ENCODE peak calls at places on chromosomes 1 and 21, in seven cellular contexts. G is endothelial cell; S is type B pancreatic cell; N is T-helper 2 cell; V is NCI-H1930; X is psoas muscle; L is stimulated activated CD4-positive, alpha-beta T cell treated with anti-CD3 and anti-CD28 coated beads, Interleukin-15, amount 100 ng/mL, for 1 hour. M is an unnamed sample.

GRCh38 chr1:236150291-236150940 is 8.1 kb downstream of the GPR137B start:
- DNase-seq in G (no peak), S (no peak), N (no peak), V (no peak), X (no peak), L (no peak), M (no peak)

GRCh38 chr1:228809621-228810313 is 74.5 kb downstream of the RHOU start:
- DNase-seq in G (no peak), S (no peak), N (no peak), V (no peak), X (no peak), L (no peak), M (no peak)

GRCh38 chr1:95154096-95154495 is 36.9 kb downstream of the TLCD4 start:
- DNase-seq in G (no peak), S (no peak), N (no peak), V (no peak), X (no peak), L (no peak), M (no peak)

GRCh38 chr1:194280463-194280862 is 1094.0 kb upstream of the B3GALT2 start:
- DNase-seq in G (no peak), S (no peak), N (no peak), V (no peak), X (no peak), L (no peak), M (no peak)

GRCh38 chr1:14718476-14718875 is 120.0 kb downstream of the KAZN start:
- DNase-seq in G (no peak), S (no peak), N (no peak), V (no peak), X (no peak), L (no peak), M (no peak)

GRCh38 chr1:68210027-68210426 is 22.3 kb downstream of the WLS start:
- DNase-seq in G (no peak), S (no peak), N (no peak), V (no peak), X (no peak), L (no peak), M (no peak)

GRCh38 chr21:32770514-32771133 is 931 bp downstream of the PAXBP1 start:
- DNase-seq in G (no peak), S (no peak), N (no peak), V (no peak), X (no peak), L (no peak), M (no peak)

GRCh38 chr1:6414443-6414844 is 5.3 kb downstream of the HES2 start:
- DNase-seq in G (peak), S (no peak), N (peak), V (no peak), X (no peak), L (peak), M (no peak)

GRCh38 chr1:34839526-34840305 is 19.8 kb downstream of the SMIM12 start:
- DNase-seq in G (no peak), S (no peak), N (no peak), V (no peak), X (no peak), L (no peak), M (no peak)

GRCh38 chr1:204410764-204411450 is 710 bp downstream of the PPP1R15B start:
- DNase-seq in G (peak), S (peak), N (no peak), V (no peak), X (peak), L (no peak), M (peak)

GRCh38 chr1:35835398-35835797 is 27.6 kb downstream of the AGO4 start:
- DNase-seq in G (no peak), S (no peak), N (no peak), V (no peak), X (no peak), L (no peak), M (no peak)

GRCh38 chr21:46205121-46205520 is 20.9 kb upstream of the SPATC1L start:
- DNase-seq in G (no peak), S (no peak), N (no peak), V (no peak), X (peak), L (no peak), M (no peak)

GRCh38 chr1:90568436-90568835 is 148.7 kb downstream of the BARHL2 start:
- DNase-seq in G (no peak), S (no peak), N (no peak), V (no peak), X (no peak), L (no peak), M (no peak)

GRCh38 chr1:159936284-159936904 is 9.0 kb downstream of the IGSF9 start:
- DNase-seq in G (peak), S (peak), N (peak), V (peak), X (peak), L (peak), M (peak)

GRCh38 chr1:153488731-153489130 is 28.3 kb upstream of the S100A7 start:
- DNase-seq in G (no peak), S (no peak), N (no peak), V (no peak), X (peak), L (no peak), M (no peak)

GRCh38 chr1:41672173-41672572 is 187.7 kb upstream of the EDN2 start:
- DNase-seq in G (no peak), S (no peak), N (no peak), V (no peak), X (no peak), L (no peak), M (no peak)

GRCh38 chr1:212237651-212238050 is 47.6 kb upstream of the PPP2R5A start:
- DNase-seq in G (no peak), S (no peak), N (no peak), V (no peak), X (no peak), L (no peak), M (no peak)

GRCh38 chr1:167938083-167938482 is 1.2 kb upstream of the MPC2 start:
- DNase-seq in G (no peak), S (no peak), N (no peak), V (no peak), X (no peak), L (no peak), M (no peak)

GRCh38 chr1:169091480-169091941 is 15.0 kb upstream of the ATP1B1 start:
- DNase-seq in G (no peak), S (no peak), N (no peak), V (no peak), X (no peak), L (no peak), M (no peak)

GRCh38 chr1:83024251-83024767 is 974.6 kb downstream of the TTLL7 start:
- DNase-seq in G (no peak), S (no peak), N (no peak), V (no peak), X (no peak), L (no peak), M (no peak)

GRCh38 chr1:17675681-17676243 is 79.4 kb upstream of the ACTL8 start:
- DNase-seq in G (no peak), S (no peak), N (no peak), V (no peak), X (no peak), L (no peak), M (no peak)

GRCh38 chr21:29453511-29453910 is 154.8 kb downstream of the BACH1 start:
- DNase-seq in G (no peak), S (no peak), N (no peak), V (no peak), X (no peak), L (no peak), M (no peak)

GRCh38 chr21:45970674-45971486 is 10.7 kb upstream of the COL6A1 start:
- DNase-seq in G (peak), S (peak), N (peak), V (peak), X (peak), L (peak), M (peak)

GRCh38 chr1:159826436-159827101 is at the start of gene SLAMF8:
- DNase-seq in G (no peak), S (no peak), N (no peak), V (no peak), X (peak), L (no peak), M (no peak)

GRCh38 chr1:24636661-24637357 is 6.3 kb upstream of the SRRM1 start:
- DNase-seq in G (no peak), S (no peak), N (no peak), V (no peak), X (no peak), L (no peak), M (no peak)

GRCh38 chr1:87942165-87942564 is 613.5 kb downstream of the LMO4 start:
- DNase-seq in G (no peak), S (no peak), N (no peak), V (no peak), X (no peak), L (no peak), M (no peak)

GRCh38 chr21:45942011-45942546 is 39.5 kb upstream of the COL6A1 start:
- DNase-seq in G (no peak), S (no peak), N (no peak), V (no peak), X (no peak), L (no peak), M (no peak)

GRCh38 chr1:234564035-234565029 is 45.6 kb downstream of the IRF2BP2 start:
- DNase-seq in G (no peak), S (peak), N (no peak), V (no peak), X (no peak), L (no peak), M (no peak)

GRCh38 chr1:83104558-83104957 is 894.4 kb downstream of the TTLL7 start:
- DNase-seq in G (no peak), S (no peak), N (no peak), V (no peak), X (no peak), L (no peak), M (no peak)

GRCh38 chr1:41943717-41944116 is 25.0 kb upstream of the HIVEP3 start:
- DNase-seq in G (no peak), S (no peak), N (no peak), V (no peak), X (no peak), L (no peak), M (no peak)

GRCh38 chr1:207893737-207894582 is 17.0 kb downstream of the CD34 start:
- DNase-seq in G (no peak), S (no peak), N (no peak), V (no peak), X (no peak), L (no peak), M (no peak)

GRCh38 chr1:247115545-247115944 is 11.4 kb upstream of the ZNF669 start:
- DNase-seq in G (no peak), S (peak), N (no peak), V (no peak), X (no peak), L (no peak), M (no peak)

M was measured in nephron progenitor cell.